ENCODE peak calls at places on chromosome 2, in seven cellular contexts. A is ovary, C is heart right ventricle, S is SK-N-SH, N is neural progenitor cell, D is left ventricle myocardium inferior, H is spleen. T is an unnamed sample. For H3K4me1 and H3K27me3, the result is how much of the 10 kb centered on the place peaks cover.

GRCh38 chr2:211216221-211216620 is 659.8 kb downstream of the CPS1 start:
- DNase-seq in A (no peak), C (no peak), S (no peak), N (peak), D (no peak), H (no peak), T (no peak)

GRCh38 chr2:62792408-62792807 is 86.9 kb downstream of the EHBP1 start:
- DNase-seq in A (no peak), C (no peak), S (no peak), N (no peak), D (no peak), H (no peak), T (no peak)

GRCh38 chr2:55771612-55772011 is 78.0 kb upstream of the PNPT1 start:
- DNase-seq in A (no peak), C (no peak), S (peak), N (peak), D (no peak), H (no peak), T (no peak)

GRCh38 chr2:19676770-19677169 is 225.0 kb downstream of the TTC32 start:
- DNase-seq in A (no peak), C (no peak), S (no peak), N (peak), D (no peak), H (no peak), T (no peak)

GRCh38 chr2:44674473-44675299 is 266.8 kb upstream of the SIX3 start:
- DNase-seq in A (no peak), C (no peak), S (no peak), N (no peak), D (no peak), H (no peak), T (no peak)

GRCh38 chr2:212271583-212271982 is 267.0 kb downstream of the ERBB4 start:
- DNase-seq in A (no peak), C (no peak), S (no peak), N (no peak), D (no peak), H (no peak), T (no peak)

GRCh38 chr2:240800241-240800640 is 19.8 kb downstream of the KIF1A start:
- DNase-seq in A (peak), C (no peak), S (no peak), N (peak), D (peak), H (peak), T (no peak)

GRCh38 chr2:64727013-64727767 is 73.5 kb upstream of the SERTAD2 start:
- DNase-seq in A (no peak), C (no peak), S (no peak), N (no peak), D (no peak), H (no peak), T (no peak)

GRCh38 chr2:226758886-226759660 is 40.5 kb downstream of the IRS1 start:
- DNase-seq in A (no peak), C (no peak), S (no peak), N (no peak), D (no peak), H (no peak), T (peak)

GRCh38 chr2:215316336-215316735 is 4.5 kb downstream of the ATIC start:
- DNase-seq in A (no peak), C (no peak), S (no peak), N (no peak), D (no peak), H (no peak), T (no peak)

GRCh38 chr2:39696072-39696471 is 30.4 kb downstream of the TMEM178A start:
- DNase-seq in A (no peak), C (no peak), S (no peak), N (no peak), D (no peak), H (no peak), T (no peak)

GRCh38 chr2:46332686-46333281 is 35.6 kb downstream of the EPAS1 start:
- DNase-seq in A (no peak), C (no peak), S (no peak), N (no peak), D (no peak), H (no peak), T (no peak)

GRCh38 chr2:46329803-46330775 is 32.9 kb downstream of the EPAS1 start:
- DNase-seq in A (no peak), C (no peak), S (no peak), N (no peak), D (no peak), H (no peak), T (no peak)

GRCh38 chr2:46333912-46334311 is 36.7 kb downstream of the EPAS1 start:
- DNase-seq in A (no peak), C (no peak), S (no peak), N (no peak), D (no peak), H (no peak), T (no peak)

GRCh38 chr2:46329340-46329739 is 32.1 kb downstream of the EPAS1 start:
- DNase-seq in A (no peak), C (no peak), S (no peak), N (no peak), D (no peak), H (no peak), T (no peak)

GRCh38 chr2:46331099-46331766 is 34.0 kb downstream of the EPAS1 start:
- DNase-seq in A (no peak), C (no peak), S (peak), N (no peak), D (no peak), H (no peak), T (no peak)
- H3K4me1 ChIP-seq in A (under half), C (half or more), S (half or more), N (under half), D (half or more), H (half or more), T (under half)

DNA sequence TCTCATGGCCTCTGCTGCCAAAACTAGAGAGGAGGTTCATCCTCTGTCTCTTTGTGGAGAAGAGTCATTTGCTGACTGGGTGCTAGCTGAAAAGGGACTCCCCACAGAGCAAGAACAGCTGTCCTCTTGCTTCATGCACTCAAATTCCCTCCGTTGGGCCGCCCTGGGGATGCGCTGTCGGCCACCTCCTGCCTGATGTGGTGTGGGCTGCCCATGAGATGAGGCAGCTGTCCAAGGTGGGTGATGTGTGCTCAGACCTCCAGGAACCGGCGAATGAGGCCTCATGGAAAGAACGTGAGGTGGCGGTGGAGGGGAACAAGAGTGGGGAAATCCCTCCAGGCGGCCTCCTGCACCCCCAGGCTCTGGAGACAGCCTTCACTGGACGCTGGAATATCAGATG is 79.9 kb downstream of the LONRF2 start:
- DNase-seq in A (no peak), C (no peak), S (no peak), N (no peak), D (no peak), H (no peak), T (no peak)
- H3K27me3 ChIP-seq in A (under half), C (under half), S (under half), N (under half), D (under half), H (under half), T (under half)

GRCh38 chr2:199460101-199460671 is 2.4 kb upstream of the SATB2 start:
- DNase-seq in A (no peak), C (no peak), S (no peak), N (no peak), D (no peak), H (no peak), T (no peak)
- H3K4me1 ChIP-seq in A (under half), C (half or more), S (under half), N (under half), D (half or more), H (half or more), T (under half)

GRCh38 chr2:177733322-177733855 is 339.2 kb downstream of the PDE11A start:
- DNase-seq in A (no peak), C (no peak), S (no peak), N (peak), D (no peak), H (no peak), T (no peak)
- H3K27me3 ChIP-seq in A (under half), C (under half), S (under half), N (half or more), D (under half), H (under half), T (under half)

GRCh38 chr2:27773959-27774358 is 2.4 kb downstream of the MRPL33 start:
- DNase-seq in A (no peak), C (no peak), S (no peak), N (no peak), D (no peak), H (no peak), T (no peak)

GRCh38 chr2:27772804-27773203 is 1.3 kb downstream of the MRPL33 start:
- DNase-seq in A (no peak), C (no peak), S (no peak), N (no peak), D (no peak), H (no peak), T (no peak)

GRCh38 chr2:27776696-27777095 is 5.2 kb downstream of the MRPL33 start:
- DNase-seq in A (no peak), C (no peak), S (no peak), N (no peak), D (no peak), H (no peak), T (no peak)

GRCh38 chr2:27779417-27780055 is 8.0 kb downstream of the MRPL33 start:
- DNase-seq in A (no peak), C (no peak), S (no peak), N (no peak), D (no peak), H (no peak), T (no peak)

DNA sequence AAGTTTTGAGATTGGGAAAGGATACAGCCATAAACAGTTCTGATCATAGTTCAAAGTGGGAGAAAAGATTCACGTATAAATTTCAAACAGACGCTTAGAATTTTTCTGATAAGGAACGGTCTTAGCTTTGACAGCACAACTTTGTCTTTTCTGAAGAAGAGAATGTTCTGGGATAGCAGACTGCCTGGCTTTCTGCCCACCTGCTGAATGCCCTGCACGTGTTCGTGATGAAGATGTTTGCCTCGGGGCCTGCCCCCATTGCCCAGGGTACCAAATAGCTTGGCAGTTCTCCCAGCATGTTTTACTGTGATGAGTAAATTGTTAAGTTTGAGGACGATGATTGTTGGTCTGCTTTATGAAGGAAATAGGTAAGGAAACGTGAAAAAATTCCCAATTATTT is 4.6 kb downstream of the MRPL33 start:
- DNase-seq in A (peak), C (peak), S (no peak), N (no peak), D (peak), H (no peak), T (peak)
- H3K4me1 ChIP-seq in A (under half), C (half or more), S (under half), N (under half), D (half or more), H (half or more), T (under half)

GRCh38 chr2:232353096-232353495 is 25.5 kb upstream of the ALPP start:
- DNase-seq in A (peak), C (no peak), S (no peak), N (no peak), D (no peak), H (peak), T (no peak)
- H3K27me3 ChIP-seq in A (under half), C (half or more), S (half or more), N (under half), D (half or more), H (under half), T (under half)

T was measured in uterus.